ENCODE peak calls at places on chromosomes 13 and 19, in seven cellular contexts. Z, O, D, Y, V, B and P are unnamed samples.

GRCh38 chr19:54179921-54180452 is 7.0 kb upstream of the TMC4 start:
- DNase-seq in Z (no peak), O (peak; percentile 60), D (peak; percentile 78), Y (peak; percentile 97), V (no peak), B (no peak), P (no peak)

GRCh38 chr13:45870232-45870631 is 18.7 kb upstream of the SIAH3 start:
- DNase-seq in Z (no peak), O (no peak), D (no peak), Y (no peak), V (no peak), B (no peak), P (no peak)

GRCh38 chr13:43087960-43088580 is 64.7 kb downstream of the DNAJC15 start:
- DNase-seq in Z (no peak), O (peak; percentile 36), D (no peak), Y (no peak), V (no peak), B (no peak), P (no peak)

GRCh38 chr13:73215807-73216206 is 157.0 kb downstream of the KLF5 start:
- DNase-seq in Z (no peak), O (peak; percentile 26), D (no peak), Y (no peak), V (no peak), B (no peak), P (no peak)

GRCh38 chr19:58279042-58279924 is 528 bp downstream of the ZNF8 start:
- DNase-seq in Z (peak; percentile 77), O (peak; percentile 51), D (peak; percentile 80), Y (peak; percentile 89), V (no peak), B (peak; percentile 88), P (no peak)

GRCh38 chr19:38587562-38587961 is 30.2 kb downstream of the MAP4K1 start:
- DNase-seq in Z (no peak), O (no peak), D (no peak), Y (no peak), V (no peak), B (no peak), P (no peak)

GRCh38 chr13:23987331-23987730 is 90.0 kb upstream of the C1QTNF9B start:
- DNase-seq in Z (no peak), O (peak; percentile 84), D (no peak), Y (no peak), V (no peak), B (no peak), P (no peak)

GRCh38 chr13:101726681-101727080 is 274.2 kb downstream of the ITGBL1 start:
- DNase-seq in Z (no peak), O (no peak), D (no peak), Y (no peak), V (no peak), B (no peak), P (no peak)

GRCh38 chr19:1459479-1459878 is 9.6 kb downstream of the APC2 start:
- DNase-seq in Z (peak; percentile 31), O (no peak), D (no peak), Y (no peak), V (no peak), B (no peak), P (no peak)

GRCh38 chr19:39890755-39891551 is 43.5 kb downstream of the FCGBP start:
- DNase-seq in Z (no peak), O (no peak), D (no peak), Y (no peak), V (no peak), B (no peak), P (no peak)

GRCh38 chr13:110304256-110304655 is 2.7 kb downstream of the COL4A1 start:
- DNase-seq in Z (no peak), O (peak; percentile 70), D (peak; percentile 35), Y (no peak), V (no peak), B (no peak), P (no peak)

DNA sequence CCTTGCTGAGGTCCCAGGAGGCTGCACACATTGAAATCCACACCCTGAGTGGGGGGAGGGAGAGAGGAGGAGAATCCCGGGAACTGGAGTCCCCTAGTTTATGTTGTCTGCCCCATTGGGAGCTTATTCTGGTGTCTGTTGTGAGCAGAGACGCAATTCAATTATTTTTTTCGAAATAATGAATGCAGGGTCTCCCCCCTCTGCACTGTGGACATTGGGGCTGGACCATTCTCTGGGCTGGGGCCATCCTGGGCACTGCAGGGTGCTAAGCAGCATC is 48.0 kb downstream of the GNG7 start:
- DNase-seq in Z (no peak), O (no peak), D (no peak), Y (no peak), V (no peak), B (no peak), P (no peak)
- H3K27ac ChIP-seq in Z (no peak overlapping the region), O (no peak overlapping the region), D (no peak overlapping the region), Y (no peak overlapping the region), V (no peak overlapping the region), B (no peak overlapping the region), P (no peak overlapping the region)

GRCh38 chr19:4587527-4587926 is 28.0 kb upstream of the SEMA6B start:
- DNase-seq in Z (no peak), O (no peak), D (no peak), Y (no peak), V (no peak), B (no peak), P (no peak)

GRCh38 chr19:4592445-4592844 is 33.0 kb upstream of the SEMA6B start:
- DNase-seq in Z (no peak), O (no peak), D (no peak), Y (no peak), V (no peak), B (no peak), P (no peak)

GRCh38 chr19:4591296-4591695 is 31.8 kb upstream of the SEMA6B start:
- DNase-seq in Z (no peak), O (no peak), D (no peak), Y (no peak), V (no peak), B (no peak), P (no peak)

GRCh38 chr19:4590559-4590958 is 31.1 kb upstream of the SEMA6B start:
- DNase-seq in Z (no peak), O (no peak), D (no peak), Y (no peak), V (no peak), B (no peak), P (no peak)

DNA sequence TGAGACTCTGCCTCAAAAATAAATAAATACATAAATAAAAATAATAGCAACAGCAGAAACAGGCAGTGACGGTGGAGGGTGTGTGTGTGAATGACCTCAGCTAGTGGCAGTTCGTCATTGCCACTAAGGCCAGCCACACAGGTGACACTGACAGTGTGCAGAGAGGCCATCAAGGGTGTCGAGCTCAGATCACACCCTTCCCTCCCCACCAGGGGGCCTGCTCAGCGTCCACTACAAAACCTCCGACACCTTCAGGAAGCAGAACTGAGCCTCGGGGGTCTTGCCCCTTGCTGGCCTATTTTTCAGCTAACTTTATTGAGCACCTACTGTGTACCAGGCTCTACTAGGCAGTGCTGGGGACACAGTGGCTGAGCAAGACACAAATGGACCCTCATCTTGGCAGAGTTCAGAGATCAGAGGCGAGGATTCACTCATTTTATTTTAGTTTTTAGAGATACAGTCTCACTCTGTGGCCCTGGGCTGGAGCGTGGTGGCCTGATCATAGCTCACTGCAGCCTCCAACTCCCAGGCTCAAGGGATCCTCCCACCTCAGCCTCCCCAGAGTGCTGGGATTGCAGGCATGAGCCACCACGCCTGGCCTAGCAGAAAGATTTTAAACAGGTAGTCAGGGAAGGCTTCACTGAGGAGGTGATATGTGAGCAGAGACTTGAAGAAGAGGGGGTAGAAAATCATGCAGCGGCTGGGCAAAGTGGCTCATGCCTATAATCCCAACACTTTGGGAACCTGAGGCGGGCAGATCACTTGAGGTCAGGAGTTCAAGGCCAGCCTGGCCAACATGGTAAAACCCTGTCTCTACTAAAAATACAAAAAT is 30.3 kb upstream of the SEMA6B start:
- DNase-seq in Z (no peak), O (no peak), D (peak; percentile 53), Y (peak; percentile 75), V (no peak), B (no peak), P (no peak)
- TF ChIP-seq CTCF in Z (peak; percentile 29), O (peak; percentile 23), D (peak; percentile 21), Y (peak; percentile 61), V (no peak), B (peak; percentile 44), P (no peak)

GRCh38 chr13:52737451-52737850 is 2.2 kb downstream of the CNMD start:
- DNase-seq in Z (no peak), O (no peak), D (no peak), Y (no peak), V (no peak), B (no peak), P (no peak)

GRCh38 chr13:52737900-52738299 is 1.7 kb downstream of the CNMD start:
- DNase-seq in Z (no peak), O (no peak), D (no peak), Y (no peak), V (no peak), B (no peak), P (no peak)

GRCh38 chr13:52738719-52739467 is 727 bp downstream of the CNMD start:
- DNase-seq in Z (no peak), O (no peak), D (peak; percentile 47), Y (peak; percentile 87), V (no peak), B (peak; percentile 54), P (no peak)

GRCh38 chr13:52736891-52737290 is 2.7 kb downstream of the CNMD start:
- DNase-seq in Z (no peak), O (no peak), D (no peak), Y (no peak), V (no peak), B (no peak), P (no peak)

DNA sequence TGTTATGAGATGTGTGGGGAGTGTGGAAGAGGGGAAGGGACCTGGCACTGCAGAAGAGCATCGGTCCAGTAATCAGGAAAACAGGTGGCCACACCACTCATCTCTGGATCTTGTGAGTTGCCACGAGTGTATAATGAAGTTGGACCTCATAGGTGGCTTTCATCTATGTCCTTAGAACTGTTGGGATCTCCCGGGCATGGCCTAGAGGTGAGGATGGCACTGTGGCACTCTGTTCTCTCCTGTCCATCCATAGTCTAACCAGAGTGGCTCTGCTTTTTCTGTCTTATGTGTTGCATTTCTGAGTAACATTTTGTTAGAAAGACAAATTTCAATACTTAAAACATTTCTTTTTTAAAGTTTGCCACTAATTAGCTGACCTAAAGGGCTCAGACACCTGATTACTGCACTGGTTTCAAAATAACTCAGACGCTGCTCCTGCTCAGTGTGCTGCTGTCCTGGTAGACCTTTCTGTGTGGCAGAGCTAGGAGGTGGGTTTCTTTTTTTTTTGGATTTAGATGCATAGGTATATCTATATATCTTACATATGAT is 5.5 kb downstream of the CNMD start:
- DNase-seq in Z (no peak), O (no peak), D (no peak), Y (no peak), V (no peak), B (no peak), P (no peak)
- H3K27me3 ChIP-seq in Z (peaks cover 5% of the 10 kb centered on the region), O (peaks cover 11% of the 10 kb centered on the region), D (peaks cover 25% of the 10 kb centered on the region), Y (peaks cover 20% of the 10 kb centered on the region), V (peaks cover 5% of the 10 kb centered on the region), B (peaks cover 23% of the 10 kb centered on the region), P (peaks cover 23% of the 10 kb centered on the region)

DNA sequence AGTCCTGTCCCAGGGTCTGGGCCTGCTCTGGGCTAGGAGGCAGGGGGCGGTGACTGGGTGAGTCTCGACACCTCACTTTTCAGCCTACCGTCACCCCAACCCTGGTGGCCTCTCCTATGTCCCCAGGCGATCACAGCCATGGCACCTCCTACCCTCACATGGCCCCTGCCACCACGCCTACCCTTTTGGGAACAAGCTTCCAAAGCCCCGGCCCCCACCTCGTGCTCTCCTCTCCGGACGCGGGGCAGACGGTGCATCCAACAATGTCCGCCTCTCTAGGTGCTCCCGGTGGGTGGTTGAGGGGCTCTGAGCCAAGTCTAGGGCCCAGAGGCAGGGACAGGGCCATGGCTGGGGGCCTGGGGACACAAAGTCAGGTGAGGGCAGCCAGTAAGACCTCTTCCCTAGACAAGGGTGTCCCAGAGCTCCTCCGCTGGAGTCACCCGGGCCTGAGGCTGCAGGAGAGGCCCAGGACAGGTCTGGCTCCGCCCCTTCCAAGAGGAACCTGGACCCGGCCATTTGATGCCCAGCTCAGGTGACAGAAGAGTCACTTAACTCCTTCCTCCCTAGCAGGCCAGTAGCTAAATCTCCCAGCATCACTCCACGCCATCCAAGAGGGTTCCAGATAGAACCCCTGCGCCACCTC is at the start of gene SYNE4:
- DNase-seq in Z (no peak), O (no peak), D (peak; percentile 89), Y (peak; percentile 95), V (no peak), B (no peak), P (no peak)
- H3K27ac ChIP-seq in Z (no peak within 1 kb of the TSS), O (no peak within 1 kb of the TSS), D (peak within 1 kb of the TSS; percentile 90), Y (no peak within 1 kb of the TSS), V (no peak within 1 kb of the TSS), B (no peak within 1 kb of the TSS), P (no peak within 1 kb of the TSS)